ENCODE peak calls at places on chromosomes 4 and X, in six cellular contexts. A is COR-L47; I is keratinocyte; X is stimulated activated naive B cell treated with anti-CD40 and anti-IgM and Interleukin-4, amounts not matched to agents 10 μg/mL and 1 μg/mL and 100 μg/mL, for 72 hours; N is RCC 7860; C is activated naive CD4-positive, alpha-beta T cell treated with anti-CD3 and anti-CD28 coated beads, Interleukin-2, amount 10 ng/mL, durations not matched to agents 7 days and 5 days. V is an unnamed sample.

GRCh38 chrX:13891367-13892146 is 74.7 kb upstream of the GPM6B start:
- DNase-seq in A (no peak), I (no peak), X (no peak), N (no peak), C (no peak), V (no peak)

GRCh38 chrX:13131511-13132137 is 87.2 kb upstream of the FAM9C start:
- DNase-seq in A (no peak), I (no peak), X (no peak), N (no peak), C (peak; percentile 39), V (no peak)

GRCh38 chr4:67725132-67725531 is 24.2 kb upstream of the UBA6 start:
- DNase-seq in A (no peak), I (no peak), X (no peak), N (no peak), C (no peak), V (no peak)

GRCh38 chr4:66567551-66567950 is 897.3 kb upstream of the EPHA5 start:
- DNase-seq in A (no peak), I (no peak), X (no peak), N (no peak), C (no peak), V (no peak)

GRCh38 chrX:7574325-7574724 is 268.6 kb upstream of the VCX start:
- DNase-seq in A (no peak), I (no peak), X (no peak), N (no peak), C (no peak), V (no peak)

GRCh38 chrX:54427837-54428424 is 12.3 kb upstream of the TSR2 start:
- DNase-seq in A (no peak), I (no peak), X (no peak), N (no peak), C (no peak), V (no peak)

GRCh38 chrX:115393271-115393670 is 103.8 kb downstream of the LUZP4 start:
- DNase-seq in A (no peak), I (no peak), X (no peak), N (peak; percentile 87), C (no peak), V (no peak)

GRCh38 chr4:47939456-47939855 is 25.1 kb upstream of the NFXL1 start:
- DNase-seq in A (no peak), I (no peak), X (no peak), N (no peak), C (no peak), V (no peak)